ENCODE peak calls at places on chromosomes 12 and 14, in ten cellular contexts. W is T-helper 2 cell; O is iris pigment epithelial cell; B is aorta; Y is SIG-M5; S is GM03348; F is NCI-H2081; L is HCT116; A is effector memory CD8-positive, alpha-beta T cell; X is hippocampal formation. C is an unnamed sample.

GRCh38 chr12:64895541-64895940 is 71.1 kb downstream of the TBC1D30 start:
- DNase-seq in W (no peak), O (peak), B (no peak), Y (no peak), S (no peak), F (no peak), L (no peak), A (no peak), X (no peak), C (peak)

GRCh38 chr14:58866386-58866785 is 228.6 kb downstream of the DACT1 start:
- DNase-seq in W (no peak), O (no peak), B (no peak), Y (no peak), S (peak), F (no peak), L (no peak), A (no peak), X (no peak), C (peak)

GRCh38 chr12:34391771-34392581 is 369.7 kb downstream of the ALG10 start:
- DNase-seq in W (no peak), O (no peak), B (peak), Y (no peak), S (no peak), F (no peak), L (no peak), A (no peak), X (no peak), C (no peak)

GRCh38 chr12:117048585-117048904 is 50.7 kb downstream of the TESC start:
- DNase-seq in W (no peak), O (no peak), B (no peak), Y (no peak), S (no peak), F (no peak), L (no peak), A (no peak), X (no peak), C (no peak)

GRCh38 chr14:101398011-101398410 is 163.3 kb upstream of the DIO3 start:
- DNase-seq in W (no peak), O (no peak), B (no peak), Y (no peak), S (no peak), F (no peak), L (no peak), A (no peak), X (no peak), C (no peak)

GRCh38 chr12:68231707-68232106 is 6.1 kb upstream of the IL26 start:
- DNase-seq in W (no peak), O (no peak), B (no peak), Y (no peak), S (no peak), F (no peak), L (no peak), A (no peak), X (no peak), C (no peak)

GRCh38 chr12:119686776-119687175 is 18.8 kb downstream of the PRKAB1 start:
- DNase-seq in W (no peak), O (no peak), B (no peak), Y (no peak), S (no peak), F (no peak), L (no peak), A (no peak), X (no peak), C (no peak)

GRCh38 chr12:24728366-24728765 is 220.5 kb downstream of the BCAT1 start:
- DNase-seq in W (no peak), O (peak), B (no peak), Y (no peak), S (peak), F (no peak), L (no peak), A (no peak), X (peak), C (no peak)

GRCh38 chr12:66129934-66130266 is 650 bp downstream of the LLPH start:
- DNase-seq in W (no peak), O (peak), B (no peak), Y (no peak), S (peak), F (no peak), L (no peak), A (peak), X (no peak), C (peak)

GRCh38 chr14:20469890-20470858 is 968 bp downstream of the PNP start:
- DNase-seq in W (peak), O (peak), B (peak), Y (peak), S (peak), F (peak), L (peak), A (peak), X (no peak), C (peak)

GRCh38 chr12:68675098-68675842 is 11.5 kb upstream of the NUP107 start:
- DNase-seq in W (peak), O (no peak), B (no peak), Y (no peak), S (no peak), F (no peak), L (no peak), A (peak), X (no peak), C (no peak)

GRCh38 chr12:6370994-6371754 is 4.2 kb downstream of the SCNN1A start:
- DNase-seq in W (no peak), O (peak), B (peak), Y (no peak), S (no peak), F (peak), L (peak), A (no peak), X (no peak), C (no peak)

GRCh38 chr12:79380402-79380801 is 310.4 kb downstream of the PAWR start:
- DNase-seq in W (no peak), O (no peak), B (no peak), Y (no peak), S (no peak), F (no peak), L (no peak), A (no peak), X (no peak), C (no peak)

GRCh38 chr12:10395390-10395998 is 5.7 kb upstream of the KLRK1 start:
- DNase-seq in W (no peak), O (peak), B (no peak), Y (peak), S (peak), F (peak), L (no peak), A (peak), X (no peak), C (peak)

GRCh38 chr14:52146504-52146903 is 77.6 kb upstream of the NID2 start:
- DNase-seq in W (no peak), O (peak), B (no peak), Y (no peak), S (no peak), F (no peak), L (no peak), A (no peak), X (no peak), C (no peak)

GRCh38 chr12:2265461-2266167 is 212.8 kb downstream of the CACNA1C start:
- DNase-seq in W (no peak), O (no peak), B (no peak), Y (no peak), S (peak), F (no peak), L (no peak), A (no peak), X (no peak), C (peak)

GRCh38 chr12:30847259-30847658 is 79.3 kb upstream of the TSPAN11 start:
- DNase-seq in W (no peak), O (peak), B (no peak), Y (no peak), S (peak), F (peak), L (peak), A (peak), X (no peak), C (no peak)

GRCh38 chr12:116295327-116296263 is 18.1 kb upstream of the MED13L start:
- DNase-seq in W (no peak), O (peak), B (no peak), Y (no peak), S (peak), F (no peak), L (no peak), A (no peak), X (no peak), C (peak)

GRCh38 chr12:110739894-110740293 is 2.8 kb downstream of the PPP1CC start:
- DNase-seq in W (no peak), O (peak), B (no peak), Y (no peak), S (no peak), F (no peak), L (no peak), A (no peak), X (no peak), C (no peak)

GRCh38 chr14:89126461-89126860 is 290.6 kb downstream of the FOXN3 start:
- DNase-seq in W (no peak), O (no peak), B (no peak), Y (no peak), S (no peak), F (no peak), L (no peak), A (no peak), X (no peak), C (no peak)

GRCh38 chr12:97960225-97960624 is 497.6 kb downstream of the RMST start:
- DNase-seq in W (no peak), O (no peak), B (no peak), Y (no peak), S (no peak), F (no peak), L (no peak), A (no peak), X (no peak), C (no peak)

GRCh38 chr12:13165578-13166120 is 30.9 kb upstream of the EMP1 start:
- DNase-seq in W (peak), O (peak), B (peak), Y (no peak), S (peak), F (no peak), L (peak), A (peak), X (no peak), C (peak)

GRCh38 chr12:125185740-125186470 is 120.7 kb downstream of the AACS start:
- DNase-seq in W (no peak), O (peak), B (peak), Y (no peak), S (peak), F (no peak), L (peak), A (no peak), X (peak), C (peak)

GRCh38 chr12:93167331-93167730 is 210.4 kb upstream of the NUDT4 start:
- DNase-seq in W (no peak), O (no peak), B (no peak), Y (no peak), S (no peak), F (no peak), L (no peak), A (no peak), X (no peak), C (no peak)

GRCh38 chr12:109153711-109154434 is 37.5 kb downstream of the ACACB start:
- DNase-seq in W (no peak), O (no peak), B (no peak), Y (no peak), S (no peak), F (no peak), L (no peak), A (no peak), X (no peak), C (no peak)

C was measured in AG20443.